ENCODE peak calls at places on chromosomes 13 and 19, in five cellular contexts. A, S, X, P and U are unnamed samples.

GRCh38 chr19:17184381-17184841 is 30.7 kb upstream of the USE1 start:
- DNase-seq in A (no peak), S (peak), X (no peak), P (no peak), U (no peak)

GRCh38 chr19:54287456-54287855 is 6.5 kb upstream of the LILRB2 start:
- DNase-seq in A (no peak), S (no peak), X (no peak), P (peak), U (no peak)

GRCh38 chr19:46297700-46298476 is 1.0 kb downstream of the HIF3A start:
- DNase-seq in A (no peak), S (no peak), X (no peak), P (no peak), U (peak)

GRCh38 chr13:103730407-103730806 is 664.2 kb upstream of the SLC10A2 start:
- DNase-seq in A (no peak), S (no peak), X (no peak), P (no peak), U (no peak)

GRCh38 chr13:81133066-81133465 is 792.1 kb upstream of the SPRY2 start:
- DNase-seq in A (no peak), S (no peak), X (no peak), P (peak), U (no peak)

GRCh38 chr19:38734426-38735256 is 9.6 kb downstream of the CAPN12 start:
- DNase-seq in A (no peak), S (peak), X (no peak), P (peak), U (no peak)

GRCh38 chr13:21176982-21177284 is 475 bp downstream of the MRPL57 start:
- DNase-seq in A (no peak), S (no peak), X (no peak), P (no peak), U (no peak)

GRCh38 chr13:113768018-113768905 is 9.2 kb downstream of the TMEM255B start:
- DNase-seq in A (no peak), S (no peak), X (no peak), P (no peak), U (no peak)

GRCh38 chr19:53055117-53055516 is 10.6 kb downstream of the ERVV-2 start:
- DNase-seq in A (no peak), S (no peak), X (no peak), P (peak), U (no peak)

GRCh38 chr19:19276851-19277250 is 3.8 kb upstream of the TM6SF2 start:
- DNase-seq in A (no peak), S (no peak), X (no peak), P (no peak), U (no peak)

GRCh38 chr19:53463263-53463662 is 4.3 kb upstream of the ZNF813 start:
- DNase-seq in A (no peak), S (no peak), X (peak), P (peak), U (no peak)